ENCODE peak calls at places on chromosomes 1 and 21, in nine cellular contexts. One of them, this sample, is unnamed.

GRCh38 chr1:240092301-240093119 is 827 bp downstream of the FMN2 start:
- DNase-seq in BJ: no peak
- DNase-seq in HFF-Myc: no peak
- DNase-seq in fibroblast of lung: peak; percentile 81
- DNase-seq in nephron progenitor cell: peak; percentile 61
- DNase-seq in fibroblast of pulmonary artery: peak; percentile 44
- DNase-seq in PC-9: no peak
- DNase-seq in tibial artery: no peak
- DNase-seq in breast epithelium: no peak
- DNase-seq in this sample: peak; percentile 18

GRCh38 chr1:14626869-14627607 is 28.6 kb downstream of the KAZN start:
- DNase-seq in BJ: no peak
- DNase-seq in HFF-Myc: no peak
- DNase-seq in fibroblast of lung: no peak
- DNase-seq in nephron progenitor cell: no peak
- DNase-seq in fibroblast of pulmonary artery: no peak
- DNase-seq in PC-9: no peak
- DNase-seq in tibial artery: no peak
- DNase-seq in breast epithelium: no peak
- DNase-seq in this sample: no peak

GRCh38 chr1:11981378-11982009 is 1.2 kb downstream of the MFN2 start:
- DNase-seq in BJ: no peak
- DNase-seq in HFF-Myc: no peak
- DNase-seq in fibroblast of lung: no peak
- DNase-seq in nephron progenitor cell: no peak
- DNase-seq in fibroblast of pulmonary artery: no peak
- DNase-seq in PC-9: peak; percentile 41
- DNase-seq in tibial artery: no peak
- DNase-seq in breast epithelium: no peak
- DNase-seq in this sample: no peak

GRCh38 chr1:226980122-226980551 is 40.0 kb downstream of the COQ8A start:
- DNase-seq in BJ: no peak
- DNase-seq in HFF-Myc: no peak
- DNase-seq in fibroblast of lung: no peak
- DNase-seq in nephron progenitor cell: no peak
- DNase-seq in fibroblast of pulmonary artery: no peak
- DNase-seq in PC-9: no peak
- DNase-seq in tibial artery: no peak
- DNase-seq in breast epithelium: no peak
- DNase-seq in this sample: no peak

GRCh38 chr1:35855016-35855700 is 27.9 kb upstream of the AGO1 start:
- DNase-seq in BJ: no peak
- DNase-seq in HFF-Myc: peak; percentile 16
- DNase-seq in fibroblast of lung: no peak
- DNase-seq in nephron progenitor cell: no peak
- DNase-seq in fibroblast of pulmonary artery: no peak
- DNase-seq in PC-9: no peak
- DNase-seq in tibial artery: no peak
- DNase-seq in breast epithelium: no peak
- DNase-seq in this sample: no peak

GRCh38 chr1:100344774-100345173 is 7.5 kb upstream of the CDC14A start:
- DNase-seq in BJ: no peak
- DNase-seq in HFF-Myc: no peak
- DNase-seq in fibroblast of lung: no peak
- DNase-seq in nephron progenitor cell: no peak
- DNase-seq in fibroblast of pulmonary artery: no peak
- DNase-seq in PC-9: no peak
- DNase-seq in tibial artery: no peak
- DNase-seq in breast epithelium: no peak
- DNase-seq in this sample: no peak

GRCh38 chr1:216726435-216726834 is 3.2 kb upstream of the ESRRG start:
- DNase-seq in BJ: no peak
- DNase-seq in HFF-Myc: no peak
- DNase-seq in fibroblast of lung: no peak
- DNase-seq in nephron progenitor cell: no peak
- DNase-seq in fibroblast of pulmonary artery: no peak
- DNase-seq in PC-9: no peak
- DNase-seq in tibial artery: no peak
- DNase-seq in breast epithelium: no peak
- DNase-seq in this sample: no peak

GRCh38 chr1:56068908-56069307 is 510.5 kb downstream of the PLPP3 start:
- DNase-seq in BJ: no peak
- DNase-seq in HFF-Myc: no peak
- DNase-seq in fibroblast of lung: peak; percentile 72
- DNase-seq in nephron progenitor cell: no peak
- DNase-seq in fibroblast of pulmonary artery: peak; percentile 51
- DNase-seq in PC-9: no peak
- DNase-seq in tibial artery: no peak
- DNase-seq in breast epithelium: no peak
- DNase-seq in this sample: no peak

GRCh38 chr1:85330711-85331290 is 54.4 kb upstream of the BCL10 start:
- DNase-seq in BJ: peak; percentile 99
- DNase-seq in HFF-Myc: peak; percentile 98
- DNase-seq in fibroblast of lung: peak; percentile 99
- DNase-seq in nephron progenitor cell: no peak
- DNase-seq in fibroblast of pulmonary artery: peak; percentile 98
- DNase-seq in PC-9: no peak
- DNase-seq in tibial artery: no peak
- DNase-seq in breast epithelium: no peak
- DNase-seq in this sample: peak; percentile 91

DNA sequence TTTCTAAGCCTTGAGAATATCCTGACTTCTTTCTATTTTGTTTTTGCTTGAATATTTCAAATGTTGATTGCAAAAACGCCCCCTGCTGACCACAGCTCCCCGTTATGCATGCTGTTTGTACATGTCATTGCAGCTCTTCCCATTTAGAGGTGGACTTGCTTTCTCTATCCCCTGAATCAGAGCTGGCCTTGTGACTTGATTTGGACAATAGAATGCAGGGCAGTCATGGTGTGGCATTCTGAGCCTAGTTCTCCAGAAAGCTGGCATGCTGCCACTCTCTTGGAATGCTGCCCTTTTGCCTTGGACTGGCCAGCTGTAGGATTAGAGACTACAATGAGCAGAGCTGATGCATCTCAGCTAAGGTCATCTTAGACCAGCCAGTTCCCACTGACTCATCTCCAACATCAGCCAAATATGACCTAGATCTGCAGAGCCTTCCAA is 1561.5 kb downstream of the MRPL39 start:
- DNase-seq in BJ: no peak
- DNase-seq in HFF-Myc: peak; percentile 11
- DNase-seq in fibroblast of lung: peak; percentile 94
- DNase-seq in nephron progenitor cell: peak; percentile 12
- DNase-seq in fibroblast of pulmonary artery: peak; percentile 99
- DNase-seq in PC-9: peak; percentile 9
- DNase-seq in tibial artery: peak; percentile 73
- DNase-seq in breast epithelium: peak; percentile 79
- DNase-seq in this sample: peak; percentile 47
- TF ChIP-seq CTCF in BJ: no peak
- TF ChIP-seq CTCF in HFF-Myc: no peak
- TF ChIP-seq CTCF in fibroblast of lung: no peak
- TF ChIP-seq CTCF in nephron progenitor cell: no peak
- TF ChIP-seq CTCF in fibroblast of pulmonary artery: peak; percentile 63
- TF ChIP-seq CTCF in PC-9: no peak
- TF ChIP-seq CTCF in tibial artery: no peak
- TF ChIP-seq CTCF in breast epithelium: no peak
- TF ChIP-seq CTCF in this sample: peak; percentile 21

GRCh38 chr21:39850333-39850732 is 16.9 kb upstream of the PCP4 start:
- DNase-seq in BJ: no peak
- DNase-seq in HFF-Myc: no peak
- DNase-seq in fibroblast of lung: no peak
- DNase-seq in nephron progenitor cell: no peak
- DNase-seq in fibroblast of pulmonary artery: no peak
- DNase-seq in PC-9: no peak
- DNase-seq in tibial artery: no peak
- DNase-seq in breast epithelium: no peak
- DNase-seq in this sample: no peak

GRCh38 chr21:39852726-39853510 is 14.3 kb upstream of the PCP4 start:
- DNase-seq in BJ: no peak
- DNase-seq in HFF-Myc: no peak
- DNase-seq in fibroblast of lung: no peak
- DNase-seq in nephron progenitor cell: no peak
- DNase-seq in fibroblast of pulmonary artery: no peak
- DNase-seq in PC-9: no peak
- DNase-seq in tibial artery: no peak
- DNase-seq in breast epithelium: no peak
- DNase-seq in this sample: no peak

GRCh38 chr21:39851219-39851618 is 16.0 kb upstream of the PCP4 start:
- DNase-seq in BJ: no peak
- DNase-seq in HFF-Myc: no peak
- DNase-seq in fibroblast of lung: no peak
- DNase-seq in nephron progenitor cell: no peak
- DNase-seq in fibroblast of pulmonary artery: no peak
- DNase-seq in PC-9: no peak
- DNase-seq in tibial artery: no peak
- DNase-seq in breast epithelium: no peak
- DNase-seq in this sample: no peak

GRCh38 chr21:39852021-39852721 is 15.1 kb upstream of the PCP4 start:
- DNase-seq in BJ: no peak
- DNase-seq in HFF-Myc: no peak
- DNase-seq in fibroblast of lung: no peak
- DNase-seq in nephron progenitor cell: no peak
- DNase-seq in fibroblast of pulmonary artery: no peak
- DNase-seq in PC-9: no peak
- DNase-seq in tibial artery: no peak
- DNase-seq in breast epithelium: no peak
- DNase-seq in this sample: no peak

DNA sequence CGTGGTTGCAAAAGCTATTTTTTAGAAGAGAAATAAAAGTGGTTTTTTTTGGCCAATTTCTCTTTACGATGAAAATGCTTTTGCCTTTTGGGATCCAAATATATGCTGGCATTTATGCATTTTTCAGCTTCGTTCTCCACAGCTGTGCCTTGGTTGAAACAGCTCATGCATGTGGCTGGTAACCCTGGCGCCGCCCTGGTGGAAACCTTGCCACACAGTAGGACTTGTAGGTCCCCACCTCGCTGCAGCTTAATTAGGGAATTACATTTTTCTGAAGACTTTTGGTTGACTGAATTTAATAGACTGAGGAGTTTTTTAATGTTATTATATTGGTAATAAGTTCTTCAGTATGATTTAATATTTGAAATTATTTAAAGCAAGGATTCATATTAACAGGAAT is 12.7 kb upstream of the PCP4 start:
- DNase-seq in BJ: no peak
- DNase-seq in HFF-Myc: no peak
- DNase-seq in fibroblast of lung: no peak
- DNase-seq in nephron progenitor cell: no peak
- DNase-seq in fibroblast of pulmonary artery: no peak
- DNase-seq in PC-9: no peak
- DNase-seq in tibial artery: no peak
- DNase-seq in breast epithelium: no peak
- DNase-seq in this sample: no peak
- TF ChIP-seq CTCF in BJ: no peak
- TF ChIP-seq CTCF in HFF-Myc: no peak
- TF ChIP-seq CTCF in fibroblast of lung: no peak
- TF ChIP-seq CTCF in nephron progenitor cell: no peak
- TF ChIP-seq CTCF in fibroblast of pulmonary artery: no peak
- TF ChIP-seq CTCF in PC-9: no peak
- TF ChIP-seq CTCF in tibial artery: no peak
- TF ChIP-seq CTCF in breast epithelium: no peak
- TF ChIP-seq CTCF in this sample: no peak

GRCh38 chr21:45509566-45510465 is 32.4 kb downstream of the SLC19A1 start:
- DNase-seq in BJ: no peak
- DNase-seq in HFF-Myc: no peak
- DNase-seq in fibroblast of lung: no peak
- DNase-seq in nephron progenitor cell: peak; percentile 10
- DNase-seq in fibroblast of pulmonary artery: no peak
- DNase-seq in PC-9: no peak
- DNase-seq in tibial artery: peak; percentile 67
- DNase-seq in breast epithelium: no peak
- DNase-seq in this sample: no peak
- TF ChIP-seq CTCF in BJ: no peak
- TF ChIP-seq CTCF in HFF-Myc: peak; percentile 3
- TF ChIP-seq CTCF in fibroblast of lung: no peak
- TF ChIP-seq CTCF in nephron progenitor cell: no peak
- TF ChIP-seq CTCF in fibroblast of pulmonary artery: no peak
- TF ChIP-seq CTCF in PC-9: no peak
- TF ChIP-seq CTCF in tibial artery: no peak
- TF ChIP-seq CTCF in breast epithelium: no peak
- TF ChIP-seq CTCF in this sample: no peak

GRCh38 chr21:45957551-45957950 is 24.0 kb upstream of the COL6A1 start:
- DNase-seq in BJ: no peak
- DNase-seq in HFF-Myc: no peak
- DNase-seq in fibroblast of lung: no peak
- DNase-seq in nephron progenitor cell: no peak
- DNase-seq in fibroblast of pulmonary artery: no peak
- DNase-seq in PC-9: no peak
- DNase-seq in tibial artery: no peak
- DNase-seq in breast epithelium: no peak
- DNase-seq in this sample: no peak

GRCh38 chr21:45952974-45953373 is 28.6 kb upstream of the COL6A1 start:
- DNase-seq in BJ: no peak
- DNase-seq in HFF-Myc: no peak
- DNase-seq in fibroblast of lung: no peak
- DNase-seq in nephron progenitor cell: no peak
- DNase-seq in fibroblast of pulmonary artery: no peak
- DNase-seq in PC-9: no peak
- DNase-seq in tibial artery: no peak
- DNase-seq in breast epithelium: no peak
- DNase-seq in this sample: no peak

GRCh38 chr21:45951676-45952075 is 29.9 kb upstream of the COL6A1 start:
- DNase-seq in BJ: no peak
- DNase-seq in HFF-Myc: no peak
- DNase-seq in fibroblast of lung: no peak
- DNase-seq in nephron progenitor cell: no peak
- DNase-seq in fibroblast of pulmonary artery: no peak
- DNase-seq in PC-9: no peak
- DNase-seq in tibial artery: no peak
- DNase-seq in breast epithelium: no peak
- DNase-seq in this sample: no peak

GRCh38 chr21:45954921-45955320 is 26.6 kb upstream of the COL6A1 start:
- DNase-seq in BJ: no peak
- DNase-seq in HFF-Myc: no peak
- DNase-seq in fibroblast of lung: no peak
- DNase-seq in nephron progenitor cell: no peak
- DNase-seq in fibroblast of pulmonary artery: no peak
- DNase-seq in PC-9: no peak
- DNase-seq in tibial artery: no peak
- DNase-seq in breast epithelium: no peak
- DNase-seq in this sample: no peak

GRCh38 chr21:45954271-45954670 is 27.3 kb upstream of the COL6A1 start:
- DNase-seq in BJ: no peak
- DNase-seq in HFF-Myc: no peak
- DNase-seq in fibroblast of lung: no peak
- DNase-seq in nephron progenitor cell: no peak
- DNase-seq in fibroblast of pulmonary artery: peak; percentile 53
- DNase-seq in PC-9: no peak
- DNase-seq in tibial artery: no peak
- DNase-seq in breast epithelium: no peak
- DNase-seq in this sample: no peak
- TF ChIP-seq CTCF in BJ: peak; percentile 56
- TF ChIP-seq CTCF in HFF-Myc: peak; percentile 50
- TF ChIP-seq CTCF in fibroblast of lung: peak; percentile 61
- TF ChIP-seq CTCF in nephron progenitor cell: no peak
- TF ChIP-seq CTCF in fibroblast of pulmonary artery: peak; percentile 42
- TF ChIP-seq CTCF in PC-9: no peak
- TF ChIP-seq CTCF in tibial artery: peak; percentile 35
- TF ChIP-seq CTCF in breast epithelium: no peak
- TF ChIP-seq CTCF in this sample: peak; percentile 54

This sample was measured in AG09319.